ENCODE peak calls at places on chromosomes 3 and 15, in nine cellular contexts. One of them, this sample, is unnamed.

GRCh38 chr3:123723527-123724168 is 138.8 kb upstream of the HACD2 start:
- DNase-seq in tibial artery: peak; percentile 81
- DNase-seq in astrocyte: peak; percentile 58
- DNase-seq in left lung: peak; percentile 40
- DNase-seq in fibroblast of lung: peak; percentile 88
- DNase-seq in DND-41: peak; percentile 69
- DNase-seq in adrenal gland: peak; percentile 61
- DNase-seq in PC-3: peak; percentile 96
- DNase-seq in upper lobe of left lung: peak; percentile 54
- DNase-seq in this sample: peak; percentile 30

GRCh38 chr3:72092778-72093177 is 307.8 kb upstream of the PROK2 start:
- DNase-seq in adrenal gland: no peak
- DNase-seq in left lung: no peak
- DNase-seq in tibial artery: no peak
- DNase-seq in astrocyte: no peak
- DNase-seq in upper lobe of left lung: no peak
- DNase-seq in fibroblast of lung: no peak
- DNase-seq in PC-3: no peak
- DNase-seq in DND-41: no peak
- DNase-seq in this sample: no peak

GRCh38 chr3:124557433-124558232 is 172.6 kb upstream of the UMPS start:
- DNase-seq in PC-3: peak; percentile 59
- DNase-seq in adrenal gland: peak; percentile 25
- DNase-seq in tibial artery: no peak
- DNase-seq in upper lobe of left lung: no peak
- DNase-seq in left lung: no peak
- DNase-seq in astrocyte: peak; percentile 59
- DNase-seq in DND-41: no peak
- DNase-seq in fibroblast of lung: peak; percentile 17
- DNase-seq in this sample: no peak

GRCh38 chr3:149971403-149972075 is 844 bp upstream of the PFN2 start:
- DNase-seq in upper lobe of left lung: peak; percentile 54
- DNase-seq in fibroblast of lung: peak; percentile 75
- DNase-seq in left lung: peak; percentile 58
- DNase-seq in DND-41: peak; percentile 46
- DNase-seq in astrocyte: peak; percentile 70
- DNase-seq in PC-3: peak; percentile 67
- DNase-seq in adrenal gland: peak; percentile 69
- DNase-seq in tibial artery: peak; percentile 83
- DNase-seq in this sample: peak; percentile 63

GRCh38 chr3:55964491-55964980 is 477.4 kb upstream of the WNT5A start:
- DNase-seq in astrocyte: peak; percentile 50
- DNase-seq in PC-3: no peak
- DNase-seq in left lung: no peak
- DNase-seq in fibroblast of lung: no peak
- DNase-seq in upper lobe of left lung: no peak
- DNase-seq in DND-41: no peak
- DNase-seq in adrenal gland: no peak
- DNase-seq in tibial artery: no peak
- DNase-seq in this sample: no peak

GRCh38 chr3:63352008-63352279 is 73.8 kb downstream of the SYNPR start:
- DNase-seq in astrocyte: no peak
- DNase-seq in adrenal gland: no peak
- DNase-seq in DND-41: no peak
- DNase-seq in upper lobe of left lung: no peak
- DNase-seq in fibroblast of lung: no peak
- DNase-seq in PC-3: no peak
- DNase-seq in left lung: no peak
- DNase-seq in tibial artery: no peak
- DNase-seq in this sample: no peak

GRCh38 chr3:9347887-9348286 is 15.0 kb upstream of the THUMPD3 start:
- DNase-seq in astrocyte: peak; percentile 96
- DNase-seq in PC-3: peak; percentile 46
- DNase-seq in fibroblast of lung: peak; percentile 47
- DNase-seq in tibial artery: no peak
- DNase-seq in DND-41: no peak
- DNase-seq in upper lobe of left lung: no peak
- DNase-seq in left lung: no peak
- DNase-seq in adrenal gland: no peak
- DNase-seq in this sample: no peak

GRCh38 chr3:87311309-87311708 is 34.9 kb upstream of the POU1F1 start:
- DNase-seq in PC-3: peak; percentile 90
- DNase-seq in adrenal gland: no peak
- DNase-seq in fibroblast of lung: no peak
- DNase-seq in left lung: no peak
- DNase-seq in tibial artery: no peak
- DNase-seq in astrocyte: peak; percentile 41
- DNase-seq in upper lobe of left lung: no peak
- DNase-seq in DND-41: no peak
- DNase-seq in this sample: no peak

GRCh38 chr3:127288921-127289645 is 1.2 kb upstream of the PRR20G start:
- DNase-seq in DND-41: no peak
- DNase-seq in adrenal gland: no peak
- DNase-seq in tibial artery: no peak
- DNase-seq in left lung: no peak
- DNase-seq in astrocyte: no peak
- DNase-seq in fibroblast of lung: no peak
- DNase-seq in PC-3: no peak
- DNase-seq in upper lobe of left lung: no peak
- DNase-seq in this sample: no peak

GRCh38 chr15:70322051-70322668 is 224.4 kb upstream of the TLE3 start:
- DNase-seq in adrenal gland: peak; percentile 8
- DNase-seq in tibial artery: no peak
- DNase-seq in DND-41: no peak
- DNase-seq in astrocyte: no peak
- DNase-seq in left lung: no peak
- DNase-seq in upper lobe of left lung: no peak
- DNase-seq in PC-3: no peak
- DNase-seq in fibroblast of lung: no peak
- DNase-seq in this sample: no peak

DNA sequence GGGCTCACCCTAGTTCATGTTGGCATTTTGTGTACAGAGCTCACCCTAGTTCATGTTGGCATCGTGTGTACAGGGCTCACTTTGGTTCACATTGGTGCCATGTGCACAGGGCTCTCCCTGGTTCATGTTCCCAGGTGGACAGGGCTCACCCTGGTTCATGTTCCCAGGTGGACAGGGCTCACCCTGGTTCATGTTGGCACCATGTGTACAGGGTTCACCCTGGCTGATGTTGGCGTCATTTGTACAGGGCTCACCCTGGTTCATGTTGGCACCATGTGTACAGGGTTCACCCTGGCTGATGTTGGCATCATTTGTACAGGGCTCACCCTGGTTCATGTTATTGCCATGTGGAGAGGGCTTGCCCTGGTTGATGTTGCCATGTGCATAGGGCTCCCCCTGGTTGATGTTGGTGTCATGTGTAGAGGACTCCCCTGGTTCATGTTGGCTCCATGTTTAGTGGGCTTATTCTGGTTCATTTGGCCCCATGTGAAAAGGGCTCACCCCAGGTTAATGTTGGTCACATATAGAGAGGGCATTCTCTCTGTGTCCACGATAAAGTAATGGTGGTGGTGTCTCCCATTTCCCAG is 31.7 kb upstream of the NR2C2 start:
- DNase-seq in upper lobe of left lung: no peak
- DNase-seq in tibial artery: no peak
- DNase-seq in astrocyte: no peak
- DNase-seq in adrenal gland: no peak
- DNase-seq in left lung: peak; percentile 7
- DNase-seq in fibroblast of lung: no peak
- DNase-seq in PC-3: no peak
- DNase-seq in DND-41: peak; percentile 64
- DNase-seq in this sample: peak; percentile 27
- TF ChIP-seq CTCF in upper lobe of left lung: no peak
- TF ChIP-seq CTCF in tibial artery: no peak
- TF ChIP-seq CTCF in astrocyte: no peak
- TF ChIP-seq CTCF in adrenal gland: no peak
- TF ChIP-seq CTCF in left lung: no peak
- TF ChIP-seq CTCF in fibroblast of lung: peak; percentile 4
- TF ChIP-seq CTCF in PC-3: peak; percentile 25
- TF ChIP-seq CTCF in DND-41: peak; percentile 58
- TF ChIP-seq CTCF in this sample: no peak

GRCh38 chr3:181728470-181728869 is 16.7 kb downstream of the SOX2 start:
- DNase-seq in left lung: no peak
- DNase-seq in fibroblast of lung: no peak
- DNase-seq in tibial artery: no peak
- DNase-seq in PC-3: no peak
- DNase-seq in upper lobe of left lung: no peak
- DNase-seq in adrenal gland: no peak
- DNase-seq in DND-41: no peak
- DNase-seq in astrocyte: no peak
- DNase-seq in this sample: no peak
- H3K27ac ChIP-seq in left lung: no peak overlapping the region
- H3K27ac ChIP-seq in fibroblast of lung: no peak overlapping the region
- H3K27ac ChIP-seq in tibial artery: no peak overlapping the region
- H3K27ac ChIP-seq in PC-3: no peak overlapping the region
- H3K27ac ChIP-seq in upper lobe of left lung: no peak overlapping the region
- H3K27ac ChIP-seq in adrenal gland: no peak overlapping the region
- H3K27ac ChIP-seq in DND-41: no peak overlapping the region
- H3K27ac ChIP-seq in astrocyte: no peak overlapping the region
- H3K27ac ChIP-seq in this sample: no peak overlapping the region

DNA sequence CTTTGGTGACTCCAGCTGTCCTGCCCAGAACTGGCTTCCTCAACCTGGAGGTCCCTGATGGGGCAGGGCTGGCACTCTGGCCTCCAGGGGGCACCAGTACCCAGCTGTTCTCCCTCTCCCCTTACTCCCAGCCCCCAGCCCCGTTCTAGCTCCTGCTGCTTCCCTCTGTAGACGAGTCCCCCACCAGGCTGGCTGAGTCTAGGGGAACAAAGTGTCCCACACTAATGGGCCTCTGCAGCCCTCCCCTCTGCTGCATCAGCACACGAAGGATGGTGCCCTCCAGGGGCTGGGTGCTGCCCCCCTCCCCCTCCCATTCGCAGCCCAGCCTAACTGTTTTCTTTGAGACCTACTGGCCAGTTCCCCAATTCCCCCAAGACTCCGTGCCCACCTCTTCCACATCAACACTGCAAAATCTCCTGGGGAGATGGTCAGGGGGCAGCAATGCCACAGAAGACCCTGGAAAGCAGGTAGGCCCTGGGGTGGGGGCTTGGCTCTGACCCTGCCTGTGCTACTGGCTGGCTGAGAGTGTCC is 4.2 kb downstream of the RHCG start:
- DNase-seq in left lung: no peak
- DNase-seq in PC-3: peak; percentile 41
- DNase-seq in tibial artery: peak; percentile 45
- DNase-seq in fibroblast of lung: no peak
- DNase-seq in upper lobe of left lung: no peak
- DNase-seq in DND-41: peak; percentile 27
- DNase-seq in adrenal gland: no peak
- DNase-seq in astrocyte: no peak
- DNase-seq in this sample: no peak
- TF ChIP-seq CTCF in left lung: peak; percentile 9
- TF ChIP-seq CTCF in PC-3: peak; percentile 75
- TF ChIP-seq CTCF in tibial artery: no peak
- TF ChIP-seq CTCF in fibroblast of lung: peak; percentile 16
- TF ChIP-seq CTCF in upper lobe of left lung: no peak
- TF ChIP-seq CTCF in DND-41: peak; percentile 62
- TF ChIP-seq CTCF in adrenal gland: no peak
- TF ChIP-seq CTCF in astrocyte: peak; percentile 9
- TF ChIP-seq CTCF in this sample: no peak

DNA sequence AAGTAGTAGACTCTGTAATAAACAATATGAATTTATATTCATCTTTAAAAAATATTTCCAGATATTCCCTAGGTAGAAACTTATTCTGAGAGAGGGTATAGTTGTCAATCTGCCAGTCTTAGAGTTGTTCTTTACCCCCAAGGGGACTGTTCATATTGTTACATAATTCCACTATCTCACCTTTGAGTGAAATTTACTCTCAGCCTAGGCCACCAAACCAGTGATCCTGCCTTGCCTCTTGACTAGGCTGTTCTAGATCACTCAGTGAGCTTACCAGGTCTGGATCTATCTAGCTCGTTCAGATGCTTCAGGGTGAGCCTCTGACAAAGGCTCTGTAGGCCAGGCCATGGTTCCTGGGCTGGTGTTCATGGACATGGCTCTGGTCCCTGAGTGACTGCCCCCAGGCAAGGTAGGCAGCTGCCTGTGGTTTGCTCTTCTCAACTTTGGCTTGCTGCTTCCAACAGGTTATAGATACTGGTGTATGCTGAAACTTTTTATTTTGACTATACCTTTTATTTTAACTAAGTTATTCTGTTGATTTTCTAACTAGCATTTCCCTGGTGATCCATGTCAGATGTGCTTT is 27.6 kb downstream of the ZNF592 start:
- DNase-seq in tibial artery: no peak
- DNase-seq in upper lobe of left lung: no peak
- DNase-seq in adrenal gland: no peak
- DNase-seq in left lung: no peak
- DNase-seq in fibroblast of lung: no peak
- DNase-seq in astrocyte: no peak
- DNase-seq in DND-41: no peak
- DNase-seq in PC-3: no peak
- DNase-seq in this sample: no peak
- H3K27ac ChIP-seq in tibial artery: no peak overlapping the region
- H3K27ac ChIP-seq in upper lobe of left lung: no peak overlapping the region
- H3K27ac ChIP-seq in adrenal gland: no peak overlapping the region
- H3K27ac ChIP-seq in left lung: no peak overlapping the region
- H3K27ac ChIP-seq in fibroblast of lung: no peak overlapping the region
- H3K27ac ChIP-seq in astrocyte: no peak overlapping the region
- H3K27ac ChIP-seq in DND-41: no peak overlapping the region
- H3K27ac ChIP-seq in PC-3: no peak overlapping the region
- H3K27ac ChIP-seq in this sample: no peak overlapping the region

GRCh38 chr3:64533565-64534317 is 154.1 kb downstream of the ADAMTS9 start:
- DNase-seq in PC-3: peak; percentile 64
- DNase-seq in DND-41: peak; percentile 70
- DNase-seq in fibroblast of lung: peak; percentile 93
- DNase-seq in left lung: peak; percentile 77
- DNase-seq in upper lobe of left lung: peak; percentile 84
- DNase-seq in adrenal gland: peak; percentile 85
- DNase-seq in astrocyte: peak; percentile 67
- DNase-seq in tibial artery: peak; percentile 96
- DNase-seq in this sample: peak; percentile 11

DNA sequence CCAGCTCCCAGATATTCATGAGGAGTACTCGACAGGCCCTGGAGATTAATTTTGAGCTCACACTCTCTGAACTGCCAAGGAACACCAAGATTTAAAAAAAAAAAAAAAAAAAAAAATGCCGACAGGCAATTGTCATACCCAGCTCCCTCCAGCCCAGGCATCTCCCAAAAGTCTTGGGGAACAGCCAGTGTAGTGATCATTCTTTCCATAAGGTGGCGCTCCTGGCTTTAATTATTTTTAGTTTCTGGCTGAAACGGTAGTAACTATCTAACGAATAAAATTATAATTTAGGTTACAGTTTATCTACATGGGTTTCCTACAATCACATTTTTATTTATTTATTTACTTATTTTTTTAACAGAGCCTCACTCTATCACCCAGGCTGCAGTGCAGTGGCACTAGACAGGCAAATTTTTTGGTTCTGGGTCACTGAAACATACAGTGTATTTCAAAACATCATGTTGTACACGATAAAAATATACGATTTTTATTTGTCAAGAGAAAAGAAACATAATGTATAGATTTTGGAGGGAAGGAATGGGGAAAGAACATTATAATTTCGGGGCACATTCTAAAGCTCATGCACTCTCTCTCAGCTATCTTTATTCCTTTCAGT is 157.3 kb downstream of the ADAMTS9 start:
- DNase-seq in DND-41: peak; percentile 32
- DNase-seq in adrenal gland: peak; percentile 73
- DNase-seq in tibial artery: peak; percentile 77
- DNase-seq in PC-3: peak; percentile 62
- DNase-seq in fibroblast of lung: peak; percentile 69
- DNase-seq in left lung: no peak
- DNase-seq in astrocyte: peak; percentile 29
- DNase-seq in upper lobe of left lung: peak; percentile 26
- DNase-seq in this sample: no peak
- TF ChIP-seq CTCF in DND-41: peak; percentile 69
- TF ChIP-seq CTCF in adrenal gland: peak; percentile 78
- TF ChIP-seq CTCF in tibial artery: peak; percentile 70
- TF ChIP-seq CTCF in PC-3: peak; percentile 44
- TF ChIP-seq CTCF in fibroblast of lung: peak; percentile 65
- TF ChIP-seq CTCF in left lung: peak; percentile 64
- TF ChIP-seq CTCF in astrocyte: peak; percentile 82
- TF ChIP-seq CTCF in upper lobe of left lung: peak; percentile 72
- TF ChIP-seq CTCF in this sample: no peak